ENCODE peak calls at places on chromosomes 1 and 21, in five cellular contexts. T is psoas muscle, H is thoracic aorta, E is hepatocyte, B is heart left ventricle. G is an unnamed sample. For H3K27me3, the result is how much of the 10 kb centered on the place peaks cover.

GRCh38 chr1:191564275-191564674 is 594.0 kb upstream of the RGS18 start:
- DNase-seq in T (no peak), E (no peak), H (no peak), B (no peak), G (no peak)

GRCh38 chr1:243819438-243819839 is 30.6 kb downstream of the AKT3 start:
- DNase-seq in H (no peak), E (no peak), T (no peak), B (no peak), G (no peak)

GRCh38 chr1:117590273-117590925 is 15.4 kb upstream of the TENT5C start:
- DNase-seq in E (no peak), H (no peak), B (no peak), T (no peak), G (no peak)

GRCh38 chr21:45818904-45819285 is 162.7 kb upstream of the COL6A1 start:
- DNase-seq in H (no peak), E (peak), T (no peak), B (no peak), G (peak)

GRCh38 chr21:41766883-41767605 is at the start of gene RIPK4:
- DNase-seq in B (no peak), H (no peak), E (peak), T (no peak), G (no peak)

GRCh38 chr1:202589190-202589680 is 121.0 kb downstream of the SYT2 start:
- DNase-seq in T (peak), E (peak), H (peak), B (peak), G (peak)

GRCh38 chr1:23423415-23424170 is 955 bp downstream of the TCEA3 start:
- DNase-seq in H (no peak), B (peak), E (peak), T (peak), G (no peak)

GRCh38 chr1:51032936-51033335 is 62.9 kb downstream of the CDKN2C start:
- DNase-seq in B (no peak), H (no peak), T (no peak), E (no peak), G (no peak)

GRCh38 chr1:59672851-59673574 is 141.7 kb upstream of the HOOK1 start:
- DNase-seq in H (no peak), E (peak), T (no peak), B (no peak), G (no peak)

DNA sequence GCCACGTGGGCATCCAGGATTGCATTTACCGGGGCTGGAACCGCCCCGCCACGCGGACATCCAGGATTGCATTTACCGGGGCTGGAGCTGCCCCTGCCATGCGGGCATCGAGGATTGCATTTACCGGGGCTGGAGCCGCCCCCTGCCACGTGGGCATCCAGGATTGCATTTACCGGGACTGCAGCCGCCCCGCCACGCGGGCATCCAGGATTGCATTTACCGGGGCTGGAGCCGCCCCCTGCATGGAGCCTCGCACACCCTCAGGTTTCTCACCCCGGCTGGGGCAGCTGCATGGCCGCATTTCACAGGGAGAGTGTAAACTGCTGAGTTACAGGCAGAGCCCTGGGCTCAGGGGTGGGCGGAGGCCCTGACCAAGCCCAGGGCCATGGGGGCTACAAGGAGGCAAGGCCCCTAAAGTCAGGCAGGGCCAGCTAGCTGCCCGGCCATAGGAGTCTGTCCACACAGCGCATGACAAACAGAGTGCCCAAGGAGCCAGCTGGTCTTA is 166.8 kb upstream of the ARHGEF16 start:
- DNase-seq in H (no peak), E (no peak), B (no peak), T (no peak), G (no peak)
- H3K27me3 ChIP-seq in H (under half), E (under half), B (under half), T (under half), G (under half)

DNA sequence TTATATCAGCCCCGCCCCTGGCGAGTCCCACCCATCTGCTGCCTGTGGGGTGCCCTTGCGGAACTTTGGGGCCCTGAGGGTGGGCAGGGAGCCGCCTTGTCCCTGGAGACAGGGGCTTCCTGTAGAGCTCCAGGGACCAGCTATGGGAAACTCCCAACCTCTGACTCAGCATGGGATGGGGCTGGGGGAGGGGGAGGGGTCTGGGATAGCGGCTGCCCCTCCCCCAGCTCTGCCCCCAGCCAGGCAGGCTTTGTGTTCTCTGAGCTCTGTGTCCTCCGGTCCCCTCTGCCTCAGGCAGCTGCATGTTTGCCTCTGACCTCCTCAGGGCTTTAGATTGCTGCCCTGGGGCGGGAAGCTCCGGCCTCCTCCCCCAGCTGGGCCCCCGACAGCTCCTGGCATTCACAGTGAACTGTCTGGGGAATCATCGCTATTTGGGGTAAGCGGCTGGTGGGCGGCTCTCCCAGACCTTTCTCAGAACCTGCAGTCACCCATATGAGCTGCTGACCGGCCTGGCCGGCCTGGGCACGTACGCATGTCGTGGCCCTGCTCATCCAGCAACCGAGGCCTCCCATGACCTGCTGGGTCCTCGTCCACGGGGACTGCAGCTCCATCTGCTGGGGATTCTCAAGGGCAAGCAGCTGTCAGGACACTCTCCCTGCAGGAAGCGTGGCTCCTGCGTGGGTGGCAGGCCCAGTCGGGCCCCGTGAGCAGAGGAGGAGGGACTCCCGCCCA is 17.1 kb downstream of the ARHGEF16 start:
- DNase-seq in T (peak), B (peak), H (no peak), E (peak), G (no peak)
- TF ChIP-seq CTCF in T (peak), B (peak), H (no peak), E (peak), G (peak)

GRCh38 chr21:34200288-34200905 is 127.0 kb downstream of the MRPS6 start:
- DNase-seq in H (no peak), E (no peak), T (peak), B (no peak), G (no peak)

GRCh38 chr21:34199121-34199910 is 125.9 kb downstream of the MRPS6 start:
- DNase-seq in H (no peak), T (no peak), E (no peak), B (no peak), G (no peak)

GRCh38 chr21:34202553-34203332 is 129.4 kb downstream of the MRPS6 start:
- DNase-seq in H (no peak), B (no peak), T (peak), E (peak), G (no peak)

GRCh38 chr21:34201001-34201400 is 127.6 kb downstream of the MRPS6 start:
- DNase-seq in H (no peak), T (no peak), B (no peak), E (no peak), G (no peak)

GRCh38 chr21:34201441-34201838 is 128.1 kb downstream of the MRPS6 start:
- DNase-seq in B (no peak), E (no peak), T (no peak), H (no peak), G (no peak)
- H3K4me3 ChIP-seq in B (peak), E (peak), T (peak), H (peak), G (peak)

GRCh38 chr1:16226129-16226494 is 10.9 kb downstream of the CPLANE2 start:
- DNase-seq in E (no peak), B (no peak), H (no peak), T (no peak), G (no peak)
- H3K27me3 ChIP-seq in E (under half), B (under half), H (under half), T (under half), G (under half)

GRCh38 chr1:230401096-230401495 is 25.0 kb downstream of the PGBD5 start:
- DNase-seq in B (no peak), H (no peak), E (no peak), T (no peak), G (no peak)

GRCh38 chr1:230407351-230407750 is 18.8 kb downstream of the PGBD5 start:
- DNase-seq in E (no peak), T (no peak), H (no peak), B (no peak), G (no peak)

GRCh38 chr1:230400007-230400344 is 26.2 kb downstream of the PGBD5 start:
- DNase-seq in E (no peak), T (no peak), B (no peak), H (no peak), G (no peak)

GRCh38 chr1:230401763-230402294 is 24.3 kb downstream of the PGBD5 start:
- DNase-seq in T (no peak), H (no peak), E (peak), B (no peak), G (peak)

GRCh38 chr1:230403442-230403841 is 22.7 kb downstream of the PGBD5 start:
- DNase-seq in T (no peak), H (no peak), B (no peak), E (no peak), G (no peak)
- TF ChIP-seq CTCF in T (no peak), H (no peak), B (no peak), E (no peak), G (no peak)

GRCh38 chr1:204075116-204075636 is 2.3 kb downstream of the SOX13 start:
- DNase-seq in T (peak), H (no peak), B (no peak), E (peak), G (no peak)

GRCh38 chr1:204077979-204078696 is 5.2 kb downstream of the SOX13 start:
- DNase-seq in E (peak), H (no peak), T (no peak), B (no peak), G (no peak)

GRCh38 chr1:204076891-204077290 is 4.0 kb downstream of the SOX13 start:
- DNase-seq in H (no peak), T (no peak), B (no peak), E (no peak), G (no peak)

GRCh38 chr1:204074274-204075115 is 1.6 kb downstream of the SOX13 start:
- DNase-seq in E (peak), T (peak), B (peak), H (no peak), G (no peak)

GRCh38 chr1:204075890-204076837 is 3.2 kb downstream of the SOX13 start:
- DNase-seq in B (no peak), T (no peak), H (no peak), E (peak), G (no peak)
- H3K4me3 ChIP-seq in B (peak), T (peak), H (peak), E (no peak), G (no peak)

GRCh38 chr1:54784066-54784465 is 17.1 kb downstream of the TTC22 start:
- DNase-seq in E (no peak), B (no peak), T (no peak), H (no peak), G (no peak)
- H3K27me3 ChIP-seq in E (under half), B (under half), T (under half), H (under half), G (under half)

G was measured in BJ.